ENCODE peak calls at places on chromosomes 7 and 10, in six cellular contexts. One of them, this sample, is unnamed.

GRCh38 chr7:12067156-12067831 is 143.8 kb upstream of the TMEM106B start:
- DNase-seq in heart right ventricle: no peak
- DNase-seq in RWPE1: peak
- DNase-seq in PC-9: no peak
- DNase-seq in CD4-positive, alpha-beta T cell: peak
- DNase-seq in endodermal cell: peak
- DNase-seq in this sample: no peak

GRCh38 chr10:61400524-61400923 is 52.7 kb downstream of the TMEM26 start:
- DNase-seq in PC-9: no peak
- DNase-seq in endodermal cell: no peak
- DNase-seq in CD4-positive, alpha-beta T cell: no peak
- DNase-seq in heart right ventricle: no peak
- DNase-seq in RWPE1: no peak
- DNase-seq in this sample: no peak

GRCh38 chr7:141354251-141354650 is 197.0 kb upstream of the AGK start:
- DNase-seq in heart right ventricle: no peak
- DNase-seq in PC-9: no peak
- DNase-seq in endodermal cell: no peak
- DNase-seq in CD4-positive, alpha-beta T cell: no peak
- DNase-seq in RWPE1: no peak
- DNase-seq in this sample: no peak

GRCh38 chr10:43111921-43112607 is 26.2 kb upstream of the CSGALNACT2 start:
- DNase-seq in endodermal cell: no peak
- DNase-seq in RWPE1: no peak
- DNase-seq in CD4-positive, alpha-beta T cell: no peak
- DNase-seq in heart right ventricle: no peak
- DNase-seq in PC-9: no peak
- DNase-seq in this sample: no peak

GRCh38 chr7:142669074-142669654 is 80.1 kb upstream of the PRSS1 start:
- DNase-seq in endodermal cell: no peak
- DNase-seq in PC-9: no peak
- DNase-seq in CD4-positive, alpha-beta T cell: no peak
- DNase-seq in heart right ventricle: no peak
- DNase-seq in RWPE1: no peak
- DNase-seq in this sample: no peak

GRCh38 chr7:132049462-132050304 is 493.3 kb upstream of the PODXL start:
- DNase-seq in PC-9: no peak
- DNase-seq in RWPE1: no peak
- DNase-seq in endodermal cell: peak
- DNase-seq in CD4-positive, alpha-beta T cell: no peak
- DNase-seq in heart right ventricle: no peak
- DNase-seq in this sample: no peak

GRCh38 chr7:2040893-2041270 is 191.9 kb downstream of the MAD1L1 start:
- DNase-seq in CD4-positive, alpha-beta T cell: no peak
- DNase-seq in heart right ventricle: no peak
- DNase-seq in PC-9: no peak
- DNase-seq in endodermal cell: no peak
- DNase-seq in RWPE1: no peak
- DNase-seq in this sample: no peak

GRCh38 chr7:139745330-139746143 is 32.3 kb downstream of the HIPK2 start:
- DNase-seq in PC-9: no peak
- DNase-seq in endodermal cell: no peak
- DNase-seq in RWPE1: no peak
- DNase-seq in heart right ventricle: peak
- DNase-seq in CD4-positive, alpha-beta T cell: no peak
- DNase-seq in this sample: no peak

GRCh38 chr10:94349327-94349726 is 13.4 kb downstream of the NOC3L start:
- DNase-seq in PC-9: no peak
- DNase-seq in CD4-positive, alpha-beta T cell: no peak
- DNase-seq in heart right ventricle: no peak
- DNase-seq in endodermal cell: no peak
- DNase-seq in RWPE1: no peak
- DNase-seq in this sample: no peak

GRCh38 chr10:124145109-124145860 is 51.9 kb upstream of the CHST15 start:
- DNase-seq in RWPE1: no peak
- DNase-seq in endodermal cell: no peak
- DNase-seq in PC-9: peak
- DNase-seq in CD4-positive, alpha-beta T cell: no peak
- DNase-seq in heart right ventricle: peak
- DNase-seq in this sample: no peak

GRCh38 chr7:50393076-50393475 is 57.1 kb downstream of the FIGNL1 start:
- DNase-seq in heart right ventricle: no peak
- DNase-seq in RWPE1: no peak
- DNase-seq in PC-9: no peak
- DNase-seq in CD4-positive, alpha-beta T cell: no peak
- DNase-seq in endodermal cell: no peak
- DNase-seq in this sample: no peak

GRCh38 chr7:15508258-15508657 is 53.6 kb downstream of the AGMO start:
- DNase-seq in endodermal cell: no peak
- DNase-seq in heart right ventricle: no peak
- DNase-seq in RWPE1: no peak
- DNase-seq in CD4-positive, alpha-beta T cell: no peak
- DNase-seq in PC-9: no peak
- DNase-seq in this sample: no peak

GRCh38 chr7:81462672-81463071 is 307.2 kb downstream of the HGF start:
- DNase-seq in endodermal cell: no peak
- DNase-seq in RWPE1: peak
- DNase-seq in heart right ventricle: no peak
- DNase-seq in PC-9: no peak
- DNase-seq in CD4-positive, alpha-beta T cell: no peak
- DNase-seq in this sample: peak

GRCh38 chr10:29535012-29535777 is 99.6 kb downstream of the SVIL start:
- DNase-seq in RWPE1: no peak
- DNase-seq in heart right ventricle: peak
- DNase-seq in CD4-positive, alpha-beta T cell: no peak
- DNase-seq in endodermal cell: peak
- DNase-seq in PC-9: no peak
- DNase-seq in this sample: no peak

GRCh38 chr7:127844165-127844564 is 187.1 kb downstream of the LRRC4 start:
- DNase-seq in endodermal cell: no peak
- DNase-seq in RWPE1: no peak
- DNase-seq in PC-9: no peak
- DNase-seq in CD4-positive, alpha-beta T cell: no peak
- DNase-seq in heart right ventricle: no peak
- DNase-seq in this sample: no peak

GRCh38 chr10:34651796-34652195 is 163.3 kb downstream of the PARD3 start:
- DNase-seq in RWPE1: no peak
- DNase-seq in endodermal cell: peak
- DNase-seq in CD4-positive, alpha-beta T cell: no peak
- DNase-seq in PC-9: no peak
- DNase-seq in heart right ventricle: no peak
- DNase-seq in this sample: no peak

GRCh38 chr10:130037169-130037661 is 73.1 kb upstream of the EBF3 start:
- DNase-seq in PC-9: no peak
- DNase-seq in heart right ventricle: no peak
- DNase-seq in RWPE1: no peak
- DNase-seq in endodermal cell: peak
- DNase-seq in CD4-positive, alpha-beta T cell: no peak
- DNase-seq in this sample: no peak

GRCh38 chr10:30600005-30600404 is 29.5 kb downstream of the LYZL2 start:
- DNase-seq in heart right ventricle: no peak
- DNase-seq in CD4-positive, alpha-beta T cell: no peak
- DNase-seq in endodermal cell: no peak
- DNase-seq in RWPE1: no peak
- DNase-seq in PC-9: no peak
- DNase-seq in this sample: no peak

GRCh38 chr10:30827531-30828120 is 198.1 kb upstream of the LYZL2 start:
- DNase-seq in RWPE1: no peak
- DNase-seq in PC-9: no peak
- DNase-seq in endodermal cell: no peak
- DNase-seq in CD4-positive, alpha-beta T cell: no peak
- DNase-seq in heart right ventricle: no peak
- DNase-seq in this sample: no peak

GRCh38 chr7:129480674-129481363 is 21.5 kb upstream of the SMKR1 start:
- DNase-seq in CD4-positive, alpha-beta T cell: no peak
- DNase-seq in RWPE1: no peak
- DNase-seq in endodermal cell: no peak
- DNase-seq in heart right ventricle: no peak
- DNase-seq in PC-9: no peak
- DNase-seq in this sample: no peak

GRCh38 chr10:21406595-21407218 is 118.8 kb downstream of the SKIDA1 start:
- DNase-seq in endodermal cell: no peak
- DNase-seq in RWPE1: no peak
- DNase-seq in CD4-positive, alpha-beta T cell: no peak
- DNase-seq in heart right ventricle: no peak
- DNase-seq in PC-9: no peak
- DNase-seq in this sample: no peak

GRCh38 chr10:94192974-94193373 is 169.8 kb downstream of the NOC3L start:
- DNase-seq in RWPE1: no peak
- DNase-seq in PC-9: no peak
- DNase-seq in CD4-positive, alpha-beta T cell: no peak
- DNase-seq in heart right ventricle: no peak
- DNase-seq in endodermal cell: no peak
- DNase-seq in this sample: no peak

GRCh38 chr10:21173433-21173963 is 276.4 kb upstream of the NEBL start:
- DNase-seq in RWPE1: no peak
- DNase-seq in CD4-positive, alpha-beta T cell: no peak
- DNase-seq in endodermal cell: peak
- DNase-seq in heart right ventricle: no peak
- DNase-seq in PC-9: no peak
- DNase-seq in this sample: no peak

GRCh38 chr7:95927781-95928180 is 155.4 kb downstream of the DYNC1I1 start:
- DNase-seq in endodermal cell: no peak
- DNase-seq in RWPE1: no peak
- DNase-seq in PC-9: no peak
- DNase-seq in heart right ventricle: peak
- DNase-seq in CD4-positive, alpha-beta T cell: no peak
- DNase-seq in this sample: no peak

GRCh38 chr7:105759670-105760548 is 116.5 kb downstream of the ATXN7L1 start:
- DNase-seq in endodermal cell: peak
- DNase-seq in RWPE1: peak
- DNase-seq in CD4-positive, alpha-beta T cell: peak
- DNase-seq in PC-9: peak
- DNase-seq in heart right ventricle: peak
- DNase-seq in this sample: no peak

GRCh38 chr7:3673524-3673923 is 372.5 kb downstream of the SDK1 start:
- DNase-seq in heart right ventricle: peak
- DNase-seq in endodermal cell: peak
- DNase-seq in PC-9: no peak
- DNase-seq in RWPE1: peak
- DNase-seq in CD4-positive, alpha-beta T cell: peak
- DNase-seq in this sample: no peak

GRCh38 chr7:1397491-1398327 is 61.6 kb downstream of the MICALL2 start:
- DNase-seq in endodermal cell: no peak
- DNase-seq in PC-9: no peak
- DNase-seq in RWPE1: no peak
- DNase-seq in heart right ventricle: no peak
- DNase-seq in CD4-positive, alpha-beta T cell: no peak
- DNase-seq in this sample: no peak

GRCh38 chr10:8726087-8726486 is 671.6 kb downstream of the GATA3 start:
- DNase-seq in endodermal cell: no peak
- DNase-seq in heart right ventricle: no peak
- DNase-seq in RWPE1: no peak
- DNase-seq in PC-9: peak
- DNase-seq in CD4-positive, alpha-beta T cell: no peak
- DNase-seq in this sample: no peak

GRCh38 chr7:45027774-45028114 is 27.7 kb downstream of the CCM2 start:
- DNase-seq in endodermal cell: no peak
- DNase-seq in heart right ventricle: no peak
- DNase-seq in CD4-positive, alpha-beta T cell: no peak
- DNase-seq in PC-9: no peak
- DNase-seq in RWPE1: no peak
- DNase-seq in this sample: no peak

GRCh38 chr7:134779741-134780065 is 269 bp downstream of the CALD1 start:
- DNase-seq in CD4-positive, alpha-beta T cell: no peak
- DNase-seq in PC-9: no peak
- DNase-seq in endodermal cell: no peak
- DNase-seq in heart right ventricle: no peak
- DNase-seq in RWPE1: no peak
- DNase-seq in this sample: no peak

GRCh38 chr10:112778579-112778978 is 171.5 kb upstream of the TCF7L2 start:
- DNase-seq in endodermal cell: no peak
- DNase-seq in heart right ventricle: no peak
- DNase-seq in PC-9: peak
- DNase-seq in RWPE1: no peak
- DNase-seq in CD4-positive, alpha-beta T cell: no peak
- DNase-seq in this sample: no peak

GRCh38 chr7:157620616-157621015 is 283.8 kb downstream of the DNAJB6 start:
- DNase-seq in PC-9: no peak
- DNase-seq in endodermal cell: no peak
- DNase-seq in RWPE1: no peak
- DNase-seq in CD4-positive, alpha-beta T cell: no peak
- DNase-seq in heart right ventricle: no peak
- DNase-seq in this sample: no peak
- H3K27ac ChIP-seq in PC-9: no peak
- H3K27ac ChIP-seq in endodermal cell: no peak
- H3K27ac ChIP-seq in RWPE1: no peak
- H3K27ac ChIP-seq in CD4-positive, alpha-beta T cell: no peak
- H3K27ac ChIP-seq in heart right ventricle: no peak
- H3K27ac ChIP-seq in this sample: no peak

GRCh38 chr10:62688971-62689700 is 115.4 kb upstream of the ADO start:
- DNase-seq in RWPE1: no peak
- DNase-seq in heart right ventricle: no peak
- DNase-seq in PC-9: no peak
- DNase-seq in endodermal cell: no peak
- DNase-seq in CD4-positive, alpha-beta T cell: no peak
- DNase-seq in this sample: no peak
- H3K27ac ChIP-seq in RWPE1: no peak
- H3K27ac ChIP-seq in heart right ventricle: no peak
- H3K27ac ChIP-seq in PC-9: no peak
- H3K27ac ChIP-seq in endodermal cell: no peak
- H3K27ac ChIP-seq in CD4-positive, alpha-beta T cell: no peak
- H3K27ac ChIP-seq in this sample: no peak

GRCh38 chr10:22618081-22618785 is 96.1 kb downstream of the PIP4K2A start:
- DNase-seq in heart right ventricle: no peak
- DNase-seq in endodermal cell: no peak
- DNase-seq in CD4-positive, alpha-beta T cell: no peak
- DNase-seq in PC-9: peak
- DNase-seq in RWPE1: no peak
- DNase-seq in this sample: no peak
- H3K27ac ChIP-seq in heart right ventricle: peak
- H3K27ac ChIP-seq in endodermal cell: no peak
- H3K27ac ChIP-seq in CD4-positive, alpha-beta T cell: peak
- H3K27ac ChIP-seq in PC-9: no peak
- H3K27ac ChIP-seq in RWPE1: no peak
- H3K27ac ChIP-seq in this sample: no peak

GRCh38 chr10:103849212-103849877 is 6.0 kb downstream of the SH3PXD2A start:
- DNase-seq in RWPE1: no peak
- DNase-seq in PC-9: no peak
- DNase-seq in heart right ventricle: no peak
- DNase-seq in endodermal cell: no peak
- DNase-seq in CD4-positive, alpha-beta T cell: no peak
- DNase-seq in this sample: no peak

GRCh38 chr10:103851261-103851660 is 4.1 kb downstream of the SH3PXD2A start:
- DNase-seq in PC-9: no peak
- DNase-seq in RWPE1: no peak
- DNase-seq in CD4-positive, alpha-beta T cell: no peak
- DNase-seq in heart right ventricle: no peak
- DNase-seq in endodermal cell: no peak
- DNase-seq in this sample: no peak

GRCh38 chr10:103850572-103850895 is 4.8 kb downstream of the SH3PXD2A start:
- DNase-seq in RWPE1: no peak
- DNase-seq in PC-9: no peak
- DNase-seq in CD4-positive, alpha-beta T cell: no peak
- DNase-seq in endodermal cell: no peak
- DNase-seq in heart right ventricle: no peak
- DNase-seq in this sample: no peak

GRCh38 chr10:103847909-103848468 is 7.4 kb downstream of the SH3PXD2A start:
- DNase-seq in endodermal cell: peak
- DNase-seq in CD4-positive, alpha-beta T cell: no peak
- DNase-seq in PC-9: no peak
- DNase-seq in RWPE1: no peak
- DNase-seq in heart right ventricle: no peak
- DNase-seq in this sample: no peak

GRCh38 chr10:103849880-103850571 is 5.3 kb downstream of the SH3PXD2A start:
- DNase-seq in PC-9: no peak
- DNase-seq in RWPE1: peak
- DNase-seq in heart right ventricle: no peak
- DNase-seq in CD4-positive, alpha-beta T cell: no peak
- DNase-seq in endodermal cell: no peak
- DNase-seq in this sample: peak
- H3K27ac ChIP-seq in PC-9: no peak
- H3K27ac ChIP-seq in RWPE1: peak
- H3K27ac ChIP-seq in heart right ventricle: peak
- H3K27ac ChIP-seq in CD4-positive, alpha-beta T cell: no peak
- H3K27ac ChIP-seq in endodermal cell: no peak
- H3K27ac ChIP-seq in this sample: peak

This sample was measured in epithelial cell of prostate.